ENCODE peak calls at places on chromosomes 5 and 9, in seven cellular contexts. X, N, B, E, P, J and F are unnamed samples.

GRCh38 chr9:83509372-83509771 is 28.8 kb downstream of the FRMD3 start:
- DNase-seq in X (no peak), N (no peak), B (no peak), E (no peak), P (no peak), J (no peak), F (peak)

GRCh38 chr5:137306903-137307302 is 192.2 kb downstream of the SPOCK1 start:
- DNase-seq in X (no peak), N (no peak), B (no peak), E (no peak), P (no peak), J (no peak), F (no peak)

GRCh38 chr5:138869763-138870500 is 5.2 kb downstream of the LRRTM2 start:
- DNase-seq in X (peak), N (no peak), B (peak), E (no peak), P (no peak), J (no peak), F (no peak)

GRCh38 chr5:155126573-155126972 is 113.0 kb downstream of the KIF4B start:
- DNase-seq in X (no peak), N (no peak), B (no peak), E (no peak), P (no peak), J (no peak), F (no peak)

GRCh38 chr5:69369369-69370121 is at the start of the genes AK6, RAD17 and TAF9:
- DNase-seq in X (peak), N (peak), B (peak), E (peak), P (peak), J (peak), F (peak)

GRCh38 chr5:68214472-68215207 is 916 bp upstream of the PIK3R1 start:
- DNase-seq in X (no peak), N (peak), B (no peak), E (no peak), P (no peak), J (no peak), F (peak)

GRCh38 chr5:150582281-150582791 is 58.1 kb upstream of the SYNPO start:
- DNase-seq in X (no peak), N (no peak), B (no peak), E (no peak), P (no peak), J (peak), F (no peak)

GRCh38 chr5:8396756-8397155 is 527.8 kb downstream of the MTRR start:
- DNase-seq in X (peak), N (no peak), B (no peak), E (no peak), P (no peak), J (no peak), F (no peak)

GRCh38 chr9:123548749-123549545 is 192.9 kb downstream of the CRB2 start:
- DNase-seq in X (no peak), N (no peak), B (no peak), E (no peak), P (no peak), J (no peak), F (no peak)

GRCh38 chr9:16921855-16922254 is 51.4 kb upstream of the BNC2 start:
- DNase-seq in X (no peak), N (no peak), B (peak), E (no peak), P (no peak), J (no peak), F (peak)

GRCh38 chr9:134346151-134346550 is 19.9 kb downstream of the RXRA start:
- DNase-seq in X (no peak), N (no peak), B (no peak), E (no peak), P (no peak), J (peak), F (no peak)

GRCh38 chr9:99822596-99823391 is 1.1 kb downstream of the NR4A3 start:
- DNase-seq in X (no peak), N (peak), B (peak), E (peak), P (no peak), J (peak), F (peak)